ENCODE peak calls at places on chromosomes 2 and 18, in nine cellular contexts. F is memory B cell, N is T-helper 2 cell, T is left ventricle myocardium inferior, A is MG63, M is EH, X is lower leg skin, I is heart left ventricle, C is cardiac fibroblast. D is an unnamed sample.

GRCh38 chr2:1072258-1072657 is 121.6 kb downstream of the SNTG2 start:
- DNase-seq in T (no peak), X (no peak), M (no peak), C (no peak), A (no peak), F (no peak), I (no peak), N (no peak), D (no peak)

GRCh38 chr2:54388093-54388492 is 68.0 kb upstream of the SPTBN1 start:
- DNase-seq in I (no peak), C (no peak), M (peak), A (no peak), T (no peak), N (no peak), F (no peak), X (no peak), D (no peak)

GRCh38 chr2:77156599-77156998 is 365.6 kb downstream of the LRRTM4 start:
- DNase-seq in I (no peak), A (no peak), C (no peak), X (no peak), T (no peak), M (no peak), F (no peak), N (no peak), D (no peak)

GRCh38 chr2:128535928-128536327 is 217.3 kb upstream of the HS6ST1 start:
- DNase-seq in T (no peak), X (no peak), N (no peak), I (no peak), F (no peak), C (peak), A (peak), M (peak), D (no peak)

GRCh38 chr2:68031546-68032160 is 31.2 kb downstream of the C1D start:
- DNase-seq in F (no peak), I (no peak), T (no peak), C (peak), A (no peak), N (no peak), X (no peak), M (peak), D (peak)

GRCh38 chr2:100107911-100108647 is 34.3 kb downstream of the AFF3 start:
- DNase-seq in X (no peak), I (no peak), N (no peak), T (no peak), C (no peak), F (no peak), A (no peak), M (no peak), D (peak)

GRCh38 chr18:8632386-8632785 is 23.1 kb downstream of the RAB12 start:
- DNase-seq in N (no peak), A (no peak), M (no peak), F (no peak), T (no peak), X (no peak), I (no peak), C (no peak), D (no peak)

GRCh38 chr2:27765621-27766286 is 5.8 kb upstream of the MRPL33 start:
- DNase-seq in A (no peak), X (no peak), M (peak), T (peak), N (peak), F (peak), I (peak), C (peak), D (no peak)

GRCh38 chr2:226184940-226185575 is 614.6 kb downstream of the IRS1 start:
- DNase-seq in F (no peak), I (peak), A (peak), C (peak), M (peak), T (peak), N (no peak), X (no peak), D (no peak)